ENCODE peak calls at places on chromosomes 4 and X, in seven cellular contexts. Q, K, P, V, L, A and S are unnamed samples.

GRCh38 chr4:181559637-181560036 is 683.6 kb upstream of the TENM3 start:
- DNase-seq in Q (no peak), K (no peak), P (no peak), V (no peak), L (no peak), A (no peak), S (no peak)

GRCh38 chrX:119512145-119512800 is 44.0 kb downstream of the SLC25A5 start:
- DNase-seq in Q (peak; percentile 18), K (peak; percentile 75), P (peak; percentile 66), V (peak; percentile 29), L (peak; percentile 80), A (peak; percentile 23), S (peak; percentile 67)

GRCh38 chr4:51858605-51859211 is 15.8 kb downstream of the DCUN1D4 start:
- DNase-seq in Q (no peak), K (peak; percentile 27), P (no peak), V (no peak), L (no peak), A (no peak), S (peak; percentile 14)

GRCh38 chr4:30952526-30953219 is 232.5 kb downstream of the PCDH7 start:
- DNase-seq in Q (no peak), K (no peak), P (no peak), V (no peak), L (peak; percentile 10), A (no peak), S (peak; percentile 23)

GRCh38 chrX:54423161-54423888 is 16.9 kb upstream of the TSR2 start:
- DNase-seq in Q (no peak), K (no peak), P (no peak), V (no peak), L (no peak), A (no peak), S (peak; percentile 2)

GRCh38 chr4:3867403-3868100 is 101.4 kb downstream of the ADRA2C start:
- DNase-seq in Q (no peak), K (no peak), P (no peak), V (no peak), L (no peak), A (no peak), S (no peak)

GRCh38 chr4:7254736-7255487 is 62.6 kb downstream of the SORCS2 start:
- DNase-seq in Q (no peak), K (peak; percentile 9), P (no peak), V (peak; percentile 42), L (no peak), A (no peak), S (no peak)

GRCh38 chr4:174120446-174121142 is 162.9 kb downstream of the FBXO8 start:
- DNase-seq in Q (peak; percentile 27), K (peak; percentile 91), P (no peak), V (peak; percentile 60), L (peak; percentile 72), A (peak; percentile 36), S (peak; percentile 81)

GRCh38 chrX:11757729-11758399 is at the start of gene MSL3:
- DNase-seq in Q (no peak), K (peak; percentile 56), P (peak; percentile 53), V (peak; percentile 58), L (peak; percentile 81), A (no peak), S (peak; percentile 62)

GRCh38 chrX:5775985-5776384 is 452.7 kb downstream of the NLGN4X start:
- DNase-seq in Q (no peak), K (no peak), P (no peak), V (no peak), L (no peak), A (no peak), S (no peak)

GRCh38 chr4:57612279-57612678 is 502.1 kb upstream of the IGFBP7 start:
- DNase-seq in Q (no peak), K (no peak), P (no peak), V (no peak), L (peak; percentile 47), A (no peak), S (no peak)

GRCh38 chr4:8756816-8757215 is 114.8 kb downstream of the HMX1 start:
- DNase-seq in Q (no peak), K (no peak), P (no peak), V (no peak), L (no peak), A (no peak), S (no peak)

GRCh38 chrX:74492720-74493201 is 71.5 kb downstream of the SLC16A2 start:
- DNase-seq in Q (no peak), K (no peak), P (no peak), V (no peak), L (no peak), A (peak; percentile 27), S (no peak)

GRCh38 chrX:18354369-18355329 is at the start of gene SCML2:
- DNase-seq in Q (no peak), K (peak; percentile 35), P (no peak), V (peak; percentile 38), L (peak; percentile 64), A (no peak), S (peak; percentile 10)

GRCh38 chr4:109296545-109296944 is 5.9 kb downstream of the COL25A1 start:
- DNase-seq in Q (no peak), K (no peak), P (no peak), V (no peak), L (no peak), A (no peak), S (no peak)

GRCh38 chr4:109290918-109291317 is 11.5 kb downstream of the COL25A1 start:
- DNase-seq in Q (no peak), K (no peak), P (no peak), V (no peak), L (no peak), A (no peak), S (no peak)

GRCh38 chr4:109294468-109295020 is 7.9 kb downstream of the COL25A1 start:
- DNase-seq in Q (no peak), K (no peak), P (no peak), V (no peak), L (no peak), A (no peak), S (peak; percentile 38)

GRCh38 chr4:109295081-109295480 is 7.4 kb downstream of the COL25A1 start:
- DNase-seq in Q (no peak), K (no peak), P (no peak), V (no peak), L (no peak), A (no peak), S (no peak)

DNA sequence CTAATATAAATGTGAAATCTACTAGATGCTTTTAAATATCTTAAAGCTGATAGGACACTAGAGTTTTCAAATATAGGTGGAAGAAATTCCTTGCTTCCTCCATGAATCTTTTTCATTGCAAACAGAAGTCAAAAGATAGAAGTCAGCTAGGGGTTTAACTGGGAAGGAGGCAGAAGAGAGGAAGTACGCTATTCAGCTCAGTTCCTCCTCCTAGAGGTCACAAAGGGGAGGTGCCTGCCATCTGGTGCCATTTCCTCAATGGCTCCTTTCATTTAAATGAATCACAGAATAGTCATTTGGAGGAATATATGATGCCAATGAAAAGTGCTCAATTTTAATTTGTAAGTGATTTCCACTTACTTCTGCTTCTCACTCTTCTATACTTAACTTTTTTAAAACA is 8.5 kb downstream of the COL25A1 start:
- DNase-seq in Q (no peak), K (no peak), P (no peak), V (no peak), L (peak; percentile 15), A (no peak), S (peak; percentile 22)
- TF ChIP-seq CTCF in Q (no peak), K (no peak), P (no peak), V (peak; percentile 41), L (peak; percentile 18), A (no peak), S (peak; percentile 66)

DNA sequence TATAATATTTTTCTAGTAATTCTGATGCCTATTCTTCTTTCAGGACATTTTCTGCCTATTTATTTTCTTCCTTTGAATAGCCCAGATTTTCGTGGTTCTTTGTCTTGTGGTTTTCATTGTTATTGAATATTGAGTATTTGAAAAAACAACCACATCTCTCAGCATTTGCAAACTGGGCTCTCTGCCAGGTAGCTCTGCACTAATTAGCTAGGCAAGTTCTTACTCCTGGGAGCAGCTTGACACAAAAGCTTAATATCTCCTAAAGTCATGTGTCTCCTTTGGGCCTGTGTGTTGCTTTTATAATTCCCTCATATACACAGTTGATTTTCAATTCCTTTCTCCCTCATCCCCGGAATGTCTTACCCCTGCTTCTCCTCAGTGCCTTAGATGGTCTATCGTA is 413.5 kb upstream of the GRIA3 start:
- DNase-seq in Q (no peak), K (no peak), P (no peak), V (no peak), L (no peak), A (no peak), S (no peak)
- H3K4me3 ChIP-seq in Q (no peak overlapping the region), K (no peak overlapping the region), P (no peak overlapping the region), V (no peak overlapping the region), L (no peak overlapping the region), A (no peak overlapping the region), S (no peak overlapping the region)

GRCh38 chr4:98605216-98605615 is 53.2 kb downstream of the TSPAN5 start:
- DNase-seq in Q (no peak), K (no peak), P (no peak), V (no peak), L (no peak), A (no peak), S (no peak)
- TF ChIP-seq CTCF in Q (no peak), K (no peak), P (no peak), V (no peak), L (no peak), A (no peak), S (no peak)

GRCh38 chrX:131739823-131740222 is 195.9 kb downstream of the OR13H1 start:
- DNase-seq in Q (no peak), K (no peak), P (no peak), V (no peak), L (no peak), A (no peak), S (no peak)

GRCh38 chrX:131729295-131729694 is 185.4 kb downstream of the OR13H1 start:
- DNase-seq in Q (no peak), K (peak; percentile 94), P (peak; percentile 87), V (no peak), L (no peak), A (peak; percentile 96), S (peak; percentile 91)

GRCh38 chrX:131735127-131735526 is 191.3 kb downstream of the OR13H1 start:
- DNase-seq in Q (no peak), K (no peak), P (no peak), V (no peak), L (no peak), A (no peak), S (no peak)

DNA sequence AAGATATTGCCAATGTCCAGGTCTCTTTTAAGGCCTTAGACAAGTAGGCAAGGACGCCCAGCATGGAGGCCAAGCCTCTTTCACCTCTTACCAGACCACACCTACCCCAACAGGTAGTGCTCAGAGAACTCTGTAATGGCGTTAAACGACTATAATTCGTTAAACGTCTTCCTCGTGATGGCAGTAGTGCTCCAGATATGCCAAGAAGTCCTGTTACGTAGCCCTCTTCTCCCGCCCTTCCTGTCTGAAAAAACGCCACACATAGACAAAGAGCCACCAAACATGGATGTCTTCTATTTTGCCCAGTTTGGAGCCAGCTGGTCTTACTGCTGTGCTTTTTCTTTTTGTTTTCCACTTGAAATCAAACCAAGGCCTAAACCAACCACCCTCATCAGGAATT is 190.7 kb downstream of the OR13H1 start:
- DNase-seq in Q (no peak), K (peak; percentile 95), P (peak; percentile 85), V (no peak), L (no peak), A (peak; percentile 91), S (peak; percentile 75)
- H3K4me3 ChIP-seq in Q (no peak overlapping the region), K (peak overlapping the region; percentile 23), P (no peak overlapping the region), V (no peak overlapping the region), L (no peak overlapping the region), A (no peak overlapping the region), S (no peak overlapping the region)

GRCh38 chrX:22278375-22278774 is 5.7 kb downstream of the CBLL2 start:
- DNase-seq in Q (no peak), K (no peak), P (no peak), V (no peak), L (no peak), A (no peak), S (no peak)
- TF ChIP-seq CTCF in Q (peak; percentile 11), K (peak; percentile 0), P (no peak), V (peak; percentile 20), L (no peak), A (no peak), S (no peak)